ENCODE peak calls at places on chromosomes 5 and 9, in nine cellular contexts. One of them, this sample, is unnamed.

GRCh38 chr9:127118597-127119318 is 3.7 kb downstream of the ANGPTL2 start:
- DNase-seq in AG04450: no peak
- DNase-seq in T-cell: no peak
- DNase-seq in NAMALWA: no peak
- DNase-seq in HTR-8/SVneo: no peak
- DNase-seq in stimulated activated CD8-positive, alpha-beta memory T cell treated with anti-CD3 and anti-CD28 coated beads, Interleukin-4, amount 100 ng/mL, for 24 hours: no peak
- DNase-seq in OCI-M1: no peak
- DNase-seq in brain microvascular endothelial cell: no peak
- DNase-seq in globus pallidus: no peak
- DNase-seq in this sample: no peak

GRCh38 chr5:79236364-79236969 is 536 bp downstream of the JMY start:
- DNase-seq in AG04450: no peak
- DNase-seq in T-cell: no peak
- DNase-seq in NAMALWA: peak
- DNase-seq in HTR-8/SVneo: no peak
- DNase-seq in stimulated activated CD8-positive, alpha-beta memory T cell treated with anti-CD3 and anti-CD28 coated beads, Interleukin-4, amount 100 ng/mL, for 24 hours: no peak
- DNase-seq in OCI-M1: peak
- DNase-seq in brain microvascular endothelial cell: no peak
- DNase-seq in globus pallidus: no peak
- DNase-seq in this sample: no peak

GRCh38 chr5:93433422-93433821 is 147.6 kb downstream of the NR2F1-AS1 start:
- DNase-seq in AG04450: peak
- DNase-seq in T-cell: no peak
- DNase-seq in NAMALWA: no peak
- DNase-seq in HTR-8/SVneo: no peak
- DNase-seq in stimulated activated CD8-positive, alpha-beta memory T cell treated with anti-CD3 and anti-CD28 coated beads, Interleukin-4, amount 100 ng/mL, for 24 hours: no peak
- DNase-seq in OCI-M1: peak
- DNase-seq in brain microvascular endothelial cell: peak
- DNase-seq in globus pallidus: no peak
- DNase-seq in this sample: no peak

GRCh38 chr5:149406203-149406978 is 27.3 kb upstream of the IL17B start:
- DNase-seq in AG04450: peak
- DNase-seq in T-cell: no peak
- DNase-seq in NAMALWA: no peak
- DNase-seq in HTR-8/SVneo: no peak
- DNase-seq in stimulated activated CD8-positive, alpha-beta memory T cell treated with anti-CD3 and anti-CD28 coated beads, Interleukin-4, amount 100 ng/mL, for 24 hours: no peak
- DNase-seq in OCI-M1: no peak
- DNase-seq in brain microvascular endothelial cell: peak
- DNase-seq in globus pallidus: no peak
- DNase-seq in this sample: peak

GRCh38 chr9:75239176-75239575 is 150.9 kb downstream of the OSTF1 start:
- DNase-seq in AG04450: no peak
- DNase-seq in T-cell: no peak
- DNase-seq in NAMALWA: no peak
- DNase-seq in HTR-8/SVneo: no peak
- DNase-seq in stimulated activated CD8-positive, alpha-beta memory T cell treated with anti-CD3 and anti-CD28 coated beads, Interleukin-4, amount 100 ng/mL, for 24 hours: no peak
- DNase-seq in OCI-M1: peak
- DNase-seq in brain microvascular endothelial cell: peak
- DNase-seq in globus pallidus: no peak
- DNase-seq in this sample: no peak

GRCh38 chr9:89491688-89492087 is 6.2 kb downstream of the SEMA4D start:
- DNase-seq in AG04450: no peak
- DNase-seq in T-cell: no peak
- DNase-seq in NAMALWA: no peak
- DNase-seq in HTR-8/SVneo: no peak
- DNase-seq in stimulated activated CD8-positive, alpha-beta memory T cell treated with anti-CD3 and anti-CD28 coated beads, Interleukin-4, amount 100 ng/mL, for 24 hours: no peak
- DNase-seq in OCI-M1: no peak
- DNase-seq in brain microvascular endothelial cell: no peak
- DNase-seq in globus pallidus: no peak
- DNase-seq in this sample: no peak

GRCh38 chr9:133942206-133942975 is 49.7 kb downstream of the VAV2 start:
- DNase-seq in AG04450: no peak
- DNase-seq in T-cell: no peak
- DNase-seq in NAMALWA: no peak
- DNase-seq in HTR-8/SVneo: no peak
- DNase-seq in stimulated activated CD8-positive, alpha-beta memory T cell treated with anti-CD3 and anti-CD28 coated beads, Interleukin-4, amount 100 ng/mL, for 24 hours: no peak
- DNase-seq in OCI-M1: no peak
- DNase-seq in brain microvascular endothelial cell: no peak
- DNase-seq in globus pallidus: no peak
- DNase-seq in this sample: no peak

GRCh38 chr5:72557147-72557501 is 49.9 kb upstream of the ZNF366 start:
- DNase-seq in AG04450: no peak
- DNase-seq in T-cell: no peak
- DNase-seq in NAMALWA: no peak
- DNase-seq in HTR-8/SVneo: no peak
- DNase-seq in stimulated activated CD8-positive, alpha-beta memory T cell treated with anti-CD3 and anti-CD28 coated beads, Interleukin-4, amount 100 ng/mL, for 24 hours: no peak
- DNase-seq in OCI-M1: no peak
- DNase-seq in brain microvascular endothelial cell: no peak
- DNase-seq in globus pallidus: no peak
- DNase-seq in this sample: no peak

GRCh38 chr5:7244977-7245376 is 151.0 kb upstream of the ADCY2 start:
- DNase-seq in AG04450: no peak
- DNase-seq in T-cell: no peak
- DNase-seq in NAMALWA: no peak
- DNase-seq in HTR-8/SVneo: no peak
- DNase-seq in stimulated activated CD8-positive, alpha-beta memory T cell treated with anti-CD3 and anti-CD28 coated beads, Interleukin-4, amount 100 ng/mL, for 24 hours: no peak
- DNase-seq in OCI-M1: no peak
- DNase-seq in brain microvascular endothelial cell: no peak
- DNase-seq in globus pallidus: no peak
- DNase-seq in this sample: no peak

GRCh38 chr9:133838859-133839507 is 100.8 kb upstream of the SARDH start:
- DNase-seq in AG04450: no peak
- DNase-seq in T-cell: no peak
- DNase-seq in NAMALWA: no peak
- DNase-seq in HTR-8/SVneo: no peak
- DNase-seq in stimulated activated CD8-positive, alpha-beta memory T cell treated with anti-CD3 and anti-CD28 coated beads, Interleukin-4, amount 100 ng/mL, for 24 hours: no peak
- DNase-seq in OCI-M1: no peak
- DNase-seq in brain microvascular endothelial cell: no peak
- DNase-seq in globus pallidus: no peak
- DNase-seq in this sample: no peak

GRCh38 chr9:81892440-81892839 is 35.8 kb upstream of the SPATA31D4 start:
- DNase-seq in AG04450: no peak
- DNase-seq in T-cell: no peak
- DNase-seq in NAMALWA: no peak
- DNase-seq in HTR-8/SVneo: no peak
- DNase-seq in stimulated activated CD8-positive, alpha-beta memory T cell treated with anti-CD3 and anti-CD28 coated beads, Interleukin-4, amount 100 ng/mL, for 24 hours: no peak
- DNase-seq in OCI-M1: no peak
- DNase-seq in brain microvascular endothelial cell: no peak
- DNase-seq in globus pallidus: no peak
- DNase-seq in this sample: no peak

GRCh38 chr9:13860019-13860418 is 453.9 kb downstream of the NFIB start:
- DNase-seq in AG04450: no peak
- DNase-seq in T-cell: no peak
- DNase-seq in NAMALWA: no peak
- DNase-seq in HTR-8/SVneo: no peak
- DNase-seq in stimulated activated CD8-positive, alpha-beta memory T cell treated with anti-CD3 and anti-CD28 coated beads, Interleukin-4, amount 100 ng/mL, for 24 hours: no peak
- DNase-seq in OCI-M1: peak
- DNase-seq in brain microvascular endothelial cell: peak
- DNase-seq in globus pallidus: no peak
- DNase-seq in this sample: no peak

GRCh38 chr5:88692979-88693932 is 189.7 kb downstream of the MEF2C start:
- DNase-seq in AG04450: no peak
- DNase-seq in T-cell: no peak
- DNase-seq in NAMALWA: no peak
- DNase-seq in HTR-8/SVneo: no peak
- DNase-seq in stimulated activated CD8-positive, alpha-beta memory T cell treated with anti-CD3 and anti-CD28 coated beads, Interleukin-4, amount 100 ng/mL, for 24 hours: no peak
- DNase-seq in OCI-M1: no peak
- DNase-seq in brain microvascular endothelial cell: no peak
- DNase-seq in globus pallidus: no peak
- DNase-seq in this sample: no peak

GRCh38 chr9:13088734-13089427 is 190.6 kb downstream of the MPDZ start:
- DNase-seq in AG04450: peak
- DNase-seq in T-cell: no peak
- DNase-seq in NAMALWA: peak
- DNase-seq in HTR-8/SVneo: peak
- DNase-seq in stimulated activated CD8-positive, alpha-beta memory T cell treated with anti-CD3 and anti-CD28 coated beads, Interleukin-4, amount 100 ng/mL, for 24 hours: no peak
- DNase-seq in OCI-M1: peak
- DNase-seq in brain microvascular endothelial cell: peak
- DNase-seq in globus pallidus: peak
- DNase-seq in this sample: peak

GRCh38 chr5:177490311-177490991 is 7.0 kb downstream of the PDLIM7 start:
- DNase-seq in AG04450: no peak
- DNase-seq in T-cell: no peak
- DNase-seq in NAMALWA: no peak
- DNase-seq in HTR-8/SVneo: no peak
- DNase-seq in stimulated activated CD8-positive, alpha-beta memory T cell treated with anti-CD3 and anti-CD28 coated beads, Interleukin-4, amount 100 ng/mL, for 24 hours: no peak
- DNase-seq in OCI-M1: no peak
- DNase-seq in brain microvascular endothelial cell: no peak
- DNase-seq in globus pallidus: no peak
- DNase-seq in this sample: no peak

GRCh38 chr9:125822160-125822559 is 75.0 kb downstream of the PBX3 start:
- DNase-seq in AG04450: no peak
- DNase-seq in T-cell: no peak
- DNase-seq in NAMALWA: no peak
- DNase-seq in HTR-8/SVneo: no peak
- DNase-seq in stimulated activated CD8-positive, alpha-beta memory T cell treated with anti-CD3 and anti-CD28 coated beads, Interleukin-4, amount 100 ng/mL, for 24 hours: no peak
- DNase-seq in OCI-M1: no peak
- DNase-seq in brain microvascular endothelial cell: no peak
- DNase-seq in globus pallidus: no peak
- DNase-seq in this sample: no peak

GRCh38 chr5:151648089-151648488 is 38.6 kb downstream of the SPARC start:
- DNase-seq in AG04450: no peak
- DNase-seq in T-cell: no peak
- DNase-seq in NAMALWA: no peak
- DNase-seq in HTR-8/SVneo: no peak
- DNase-seq in stimulated activated CD8-positive, alpha-beta memory T cell treated with anti-CD3 and anti-CD28 coated beads, Interleukin-4, amount 100 ng/mL, for 24 hours: no peak
- DNase-seq in OCI-M1: no peak
- DNase-seq in brain microvascular endothelial cell: no peak
- DNase-seq in globus pallidus: no peak
- DNase-seq in this sample: no peak

GRCh38 chr5:116572375-116573278 is 2.0 kb downstream of the SEMA6A start:
- DNase-seq in AG04450: no peak
- DNase-seq in T-cell: no peak
- DNase-seq in NAMALWA: no peak
- DNase-seq in HTR-8/SVneo: peak
- DNase-seq in stimulated activated CD8-positive, alpha-beta memory T cell treated with anti-CD3 and anti-CD28 coated beads, Interleukin-4, amount 100 ng/mL, for 24 hours: no peak
- DNase-seq in OCI-M1: no peak
- DNase-seq in brain microvascular endothelial cell: no peak
- DNase-seq in globus pallidus: peak
- DNase-seq in this sample: no peak

GRCh38 chr9:81851340-81851739 is 76.9 kb upstream of the SPATA31D4 start:
- DNase-seq in AG04450: no peak
- DNase-seq in T-cell: no peak
- DNase-seq in NAMALWA: no peak
- DNase-seq in HTR-8/SVneo: no peak
- DNase-seq in stimulated activated CD8-positive, alpha-beta memory T cell treated with anti-CD3 and anti-CD28 coated beads, Interleukin-4, amount 100 ng/mL, for 24 hours: no peak
- DNase-seq in OCI-M1: no peak
- DNase-seq in brain microvascular endothelial cell: no peak
- DNase-seq in globus pallidus: no peak
- DNase-seq in this sample: no peak

GRCh38 chr5:20556364-20556763 is 568.4 kb upstream of the CDH18 start:
- DNase-seq in AG04450: no peak
- DNase-seq in T-cell: no peak
- DNase-seq in NAMALWA: no peak
- DNase-seq in HTR-8/SVneo: peak
- DNase-seq in stimulated activated CD8-positive, alpha-beta memory T cell treated with anti-CD3 and anti-CD28 coated beads, Interleukin-4, amount 100 ng/mL, for 24 hours: no peak
- DNase-seq in OCI-M1: no peak
- DNase-seq in brain microvascular endothelial cell: no peak
- DNase-seq in globus pallidus: no peak
- DNase-seq in this sample: no peak

GRCh38 chr5:171288066-171288465 is 21.0 kb upstream of the TLX3 start:
- DNase-seq in AG04450: no peak
- DNase-seq in T-cell: no peak
- DNase-seq in NAMALWA: no peak
- DNase-seq in HTR-8/SVneo: no peak
- DNase-seq in stimulated activated CD8-positive, alpha-beta memory T cell treated with anti-CD3 and anti-CD28 coated beads, Interleukin-4, amount 100 ng/mL, for 24 hours: no peak
- DNase-seq in OCI-M1: no peak
- DNase-seq in brain microvascular endothelial cell: no peak
- DNase-seq in globus pallidus: no peak
- DNase-seq in this sample: no peak

GRCh38 chr5:92634883-92635282 is 946.1 kb downstream of the NR2F1-AS1 start:
- DNase-seq in AG04450: no peak
- DNase-seq in T-cell: no peak
- DNase-seq in NAMALWA: no peak
- DNase-seq in HTR-8/SVneo: no peak
- DNase-seq in stimulated activated CD8-positive, alpha-beta memory T cell treated with anti-CD3 and anti-CD28 coated beads, Interleukin-4, amount 100 ng/mL, for 24 hours: no peak
- DNase-seq in OCI-M1: no peak
- DNase-seq in brain microvascular endothelial cell: no peak
- DNase-seq in globus pallidus: no peak
- DNase-seq in this sample: no peak

GRCh38 chr9:36798350-36799065 is 225.8 kb downstream of the MELK start:
- DNase-seq in AG04450: no peak
- DNase-seq in T-cell: no peak
- DNase-seq in NAMALWA: peak
- DNase-seq in HTR-8/SVneo: peak
- DNase-seq in stimulated activated CD8-positive, alpha-beta memory T cell treated with anti-CD3 and anti-CD28 coated beads, Interleukin-4, amount 100 ng/mL, for 24 hours: no peak
- DNase-seq in OCI-M1: no peak
- DNase-seq in brain microvascular endothelial cell: no peak
- DNase-seq in globus pallidus: peak
- DNase-seq in this sample: no peak

GRCh38 chr5:138655530-138656245 is 80.5 kb upstream of the HSPA9 start:
- DNase-seq in AG04450: no peak
- DNase-seq in T-cell: no peak
- DNase-seq in NAMALWA: no peak
- DNase-seq in HTR-8/SVneo: no peak
- DNase-seq in stimulated activated CD8-positive, alpha-beta memory T cell treated with anti-CD3 and anti-CD28 coated beads, Interleukin-4, amount 100 ng/mL, for 24 hours: no peak
- DNase-seq in OCI-M1: no peak
- DNase-seq in brain microvascular endothelial cell: no peak
- DNase-seq in globus pallidus: peak
- DNase-seq in this sample: no peak

GRCh38 chr9:804026-804425 is 37.5 kb upstream of the DMRT1 start:
- DNase-seq in AG04450: no peak
- DNase-seq in T-cell: no peak
- DNase-seq in NAMALWA: no peak
- DNase-seq in HTR-8/SVneo: no peak
- DNase-seq in stimulated activated CD8-positive, alpha-beta memory T cell treated with anti-CD3 and anti-CD28 coated beads, Interleukin-4, amount 100 ng/mL, for 24 hours: no peak
- DNase-seq in OCI-M1: no peak
- DNase-seq in brain microvascular endothelial cell: no peak
- DNase-seq in globus pallidus: no peak
- DNase-seq in this sample: no peak

GRCh38 chr5:23466401-23466886 is 41.0 kb upstream of the PRDM9 start:
- DNase-seq in AG04450: no peak
- DNase-seq in T-cell: no peak
- DNase-seq in NAMALWA: no peak
- DNase-seq in HTR-8/SVneo: peak
- DNase-seq in stimulated activated CD8-positive, alpha-beta memory T cell treated with anti-CD3 and anti-CD28 coated beads, Interleukin-4, amount 100 ng/mL, for 24 hours: no peak
- DNase-seq in OCI-M1: peak
- DNase-seq in brain microvascular endothelial cell: peak
- DNase-seq in globus pallidus: no peak
- DNase-seq in this sample: no peak

GRCh38 chr9:1200847-1201251 is 150.7 kb downstream of the DMRT2 start:
- DNase-seq in AG04450: no peak
- DNase-seq in T-cell: no peak
- DNase-seq in NAMALWA: no peak
- DNase-seq in HTR-8/SVneo: no peak
- DNase-seq in stimulated activated CD8-positive, alpha-beta memory T cell treated with anti-CD3 and anti-CD28 coated beads, Interleukin-4, amount 100 ng/mL, for 24 hours: no peak
- DNase-seq in OCI-M1: no peak
- DNase-seq in brain microvascular endothelial cell: no peak
- DNase-seq in globus pallidus: no peak
- DNase-seq in this sample: no peak

GRCh38 chr9:124783830-124784229 is 6.9 kb downstream of the OLFML2A start:
- DNase-seq in AG04450: no peak
- DNase-seq in T-cell: no peak
- DNase-seq in NAMALWA: no peak
- DNase-seq in HTR-8/SVneo: no peak
- DNase-seq in stimulated activated CD8-positive, alpha-beta memory T cell treated with anti-CD3 and anti-CD28 coated beads, Interleukin-4, amount 100 ng/mL, for 24 hours: no peak
- DNase-seq in OCI-M1: no peak
- DNase-seq in brain microvascular endothelial cell: no peak
- DNase-seq in globus pallidus: no peak
- DNase-seq in this sample: no peak

GRCh38 chr5:74540582-74540981 is 99.9 kb downstream of the ENC1 start:
- DNase-seq in AG04450: no peak
- DNase-seq in T-cell: no peak
- DNase-seq in NAMALWA: no peak
- DNase-seq in HTR-8/SVneo: no peak
- DNase-seq in stimulated activated CD8-positive, alpha-beta memory T cell treated with anti-CD3 and anti-CD28 coated beads, Interleukin-4, amount 100 ng/mL, for 24 hours: no peak
- DNase-seq in OCI-M1: no peak
- DNase-seq in brain microvascular endothelial cell: no peak
- DNase-seq in globus pallidus: no peak
- DNase-seq in this sample: no peak

GRCh38 chr5:142508027-142508426 is 177.9 kb downstream of the FGF1 start:
- DNase-seq in AG04450: no peak
- DNase-seq in T-cell: no peak
- DNase-seq in NAMALWA: no peak
- DNase-seq in HTR-8/SVneo: no peak
- DNase-seq in stimulated activated CD8-positive, alpha-beta memory T cell treated with anti-CD3 and anti-CD28 coated beads, Interleukin-4, amount 100 ng/mL, for 24 hours: no peak
- DNase-seq in OCI-M1: no peak
- DNase-seq in brain microvascular endothelial cell: no peak
- DNase-seq in globus pallidus: no peak
- DNase-seq in this sample: no peak

GRCh38 chr5:113245427-113246052 is 189.2 kb downstream of the TSSK1B start:
- DNase-seq in AG04450: no peak
- DNase-seq in T-cell: no peak
- DNase-seq in NAMALWA: no peak
- DNase-seq in HTR-8/SVneo: no peak
- DNase-seq in stimulated activated CD8-positive, alpha-beta memory T cell treated with anti-CD3 and anti-CD28 coated beads, Interleukin-4, amount 100 ng/mL, for 24 hours: no peak
- DNase-seq in OCI-M1: no peak
- DNase-seq in brain microvascular endothelial cell: no peak
- DNase-seq in globus pallidus: no peak
- DNase-seq in this sample: no peak

This sample was measured in amniotic stem cell.